ENCODE peak calls at places on chromosomes 16 and 17, in eight cellular contexts. Z is stimulated activated CD8-positive, alpha-beta memory T cell treated with anti-CD3 and anti-CD28 coated beads, Interleukin-7, amount 100 ng/mL, for 24 hours; F is T-cell; G is NCI-H2081; I is OCI-M1; K is psoas muscle; L is stimulated activated CD4-positive, alpha-beta T cell treated with anti-CD3 and anti-CD28 coated beads, TNF-alpha, amount 100 ng/mL, for 24 hours; N is dermis microvascular lymphatic vessel endothelial cell. U is an unnamed sample.
A peak's percentile ranks its signal among the peaks of the same experiment; 100 is the strongest.

GRCh38 chr16:80623376-80623775 is 82.6 kb downstream of the DYNLRB2 start:
- DNase-seq in Z (no peak), F (no peak), G (no peak), I (no peak), K (no peak), L (no peak), N (peak; percentile 77), U (no peak)

GRCh38 chr17:31917065-31917529 is 15.6 kb upstream of the UTP6 start:
- DNase-seq in Z (no peak), F (no peak), G (no peak), I (no peak), K (no peak), L (no peak), N (no peak), U (no peak)

GRCh38 chr17:42436401-42436800 is 13.3 kb upstream of the CAVIN1 start:
- DNase-seq in Z (no peak), F (no peak), G (no peak), I (no peak), K (no peak), L (no peak), N (peak; percentile 98), U (no peak)

GRCh38 chr16:49458221-49458620 is 84.6 kb downstream of the C16orf78 start:
- DNase-seq in Z (no peak), F (no peak), G (no peak), I (no peak), K (peak; percentile 19), L (no peak), N (no peak), U (no peak)

GRCh38 chr17:57732062-57732461 is 13.0 kb downstream of the CCDC182 start:
- DNase-seq in Z (no peak), F (no peak), G (peak; percentile 27), I (no peak), K (no peak), L (no peak), N (no peak), U (no peak)

GRCh38 chr17:35028531-35029262 is 34.8 kb downstream of the RFFL start:
- DNase-seq in Z (no peak), F (no peak), G (no peak), I (peak; percentile 62), K (no peak), L (no peak), N (peak; percentile 73), U (no peak)

GRCh38 chr16:5003211-5003610 is 30.5 kb downstream of the NAGPA start:
- DNase-seq in Z (no peak), F (no peak), G (no peak), I (no peak), K (no peak), L (no peak), N (no peak), U (no peak)

GRCh38 chr16:24844101-24845030 is 1.4 kb upstream of the SLC5A11 start:
- DNase-seq in Z (no peak), F (no peak), G (no peak), I (peak; percentile 24), K (no peak), L (no peak), N (peak; percentile 34), U (no peak)

GRCh38 chr16:19443659-19444058 is 26.0 kb downstream of the TMC5 start:
- DNase-seq in Z (no peak), F (no peak), G (no peak), I (no peak), K (no peak), L (no peak), N (no peak), U (no peak)

GRCh38 chr17:39952665-39953470 is 9.9 kb upstream of the GSDMA start:
- DNase-seq in Z (peak; percentile 81), F (peak; percentile 97), G (peak; percentile 94), I (peak; percentile 97), K (peak; percentile 99), L (peak; percentile 94), N (peak; percentile 96), U (peak; percentile 91)

GRCh38 chr16:27426423-27427408 is 24.7 kb downstream of the IL21R start:
- DNase-seq in Z (peak; percentile 53), F (peak; percentile 67), G (no peak), I (peak; percentile 81), K (no peak), L (peak; percentile 76), N (peak; percentile 56), U (no peak)

GRCh38 chr16:4733747-4734062 is 366 bp downstream of the ANKS3 start:
- DNase-seq in Z (peak; percentile 15), F (peak; percentile 19), G (no peak), I (no peak), K (no peak), L (peak; percentile 21), N (no peak), U (peak; percentile 13)

U was measured in neural crest cell.